ENCODE peak calls at places on chromosomes 1 and 21, in eight cellular contexts. K is NCI-H345; Q is activated CD8-positive, alpha-beta memory T cell treated with anti-CD3 and anti-CD28 coated beads, Interleukin-2, amount 10 ng/mL, durations not matched to agents 7 days and 5 days; E is endothelial cell; F is activated T-helper 1 cell treated with anti-CD3 and anti-CD28 coated beads, Interleukin-2, amount 50 U/mL, for 16 hours; B is fibroblast of gingiva; Y is EH; S is COR-L47. L is an unnamed sample.

GRCh38 chr1:85576642-85577420 is 3.7 kb upstream of the CCN1 start:
- DNase-seq in K (peak; percentile 38), Q (peak; percentile 71), E (peak; percentile 93), F (no peak), B (peak; percentile 95), Y (peak; percentile 91), S (peak; percentile 39), L (no peak)

GRCh38 chr1:63802109-63802508 is 28.3 kb downstream of the ROR1 start:
- DNase-seq in K (no peak), Q (no peak), E (no peak), F (no peak), B (no peak), Y (no peak), S (no peak), L (no peak)

GRCh38 chr21:36194024-36194423 is 37.4 kb downstream of the DOP1B start:
- DNase-seq in K (peak; percentile 40), Q (no peak), E (no peak), F (no peak), B (no peak), Y (no peak), S (no peak), L (no peak)

GRCh38 chr1:155466996-155467395 is 95.6 kb downstream of the ASH1L start:
- DNase-seq in K (no peak), Q (no peak), E (no peak), F (no peak), B (peak; percentile 49), Y (peak; percentile 84), S (no peak), L (no peak)

GRCh38 chr1:156148236-156148635 is 5.1 kb upstream of the SEMA4A start:
- DNase-seq in K (no peak), Q (no peak), E (no peak), F (no peak), B (peak; percentile 14), Y (no peak), S (no peak), L (no peak)

GRCh38 chr1:100147875-100148274 is 14.9 kb downstream of the TRMT13 start:
- DNase-seq in K (no peak), Q (no peak), E (no peak), F (no peak), B (no peak), Y (no peak), S (no peak), L (no peak)

GRCh38 chr1:232267092-232267836 is 362.7 kb downstream of the SIPA1L2 start:
- DNase-seq in K (no peak), Q (no peak), E (no peak), F (no peak), B (no peak), Y (no peak), S (no peak), L (no peak)

GRCh38 chr1:77948841-77949424 is 29.9 kb downstream of the FUBP1 start:
- DNase-seq in K (no peak), Q (no peak), E (peak; percentile 35), F (no peak), B (peak; percentile 45), Y (peak; percentile 53), S (no peak), L (peak; percentile 19)

GRCh38 chr1:832136-832535 is 91.6 kb upstream of the SAMD11 start:
- DNase-seq in K (no peak), Q (no peak), E (no peak), F (no peak), B (no peak), Y (no peak), S (peak; percentile 14), L (no peak)

GRCh38 chr1:94609619-94610018 is 68.1 kb upstream of the F3 start:
- DNase-seq in K (no peak), Q (no peak), E (no peak), F (no peak), B (no peak), Y (no peak), S (no peak), L (no peak)

GRCh38 chr1:118151312-118151937 is 33.6 kb downstream of the SPAG17 start:
- DNase-seq in K (peak; percentile 48), Q (peak; percentile 48), E (peak; percentile 70), F (no peak), B (peak; percentile 39), Y (peak; percentile 65), S (peak; percentile 23), L (peak; percentile 23)

GRCh38 chr1:40848530-40849189 is 13.5 kb downstream of the CITED4 start:
- DNase-seq in K (peak; percentile 65), Q (no peak), E (peak; percentile 70), F (no peak), B (peak; percentile 56), Y (peak; percentile 76), S (peak; percentile 57), L (peak; percentile 41)

L was measured in NCI-H2227 treated with DMSO at 0.1 percent for 48 hours.